ENCODE peak calls at places on chromosomes 6 and 20, in four cellular contexts. S, U, D and H are unnamed samples.

GRCh38 chr6:140857734-140858380 is 1274.9 kb upstream of the GJE1 start:
- DNase-seq in D (no peak), U (no peak), S (no peak), H (no peak)

GRCh38 chr20:10982692-10983091 is 308.9 kb upstream of the JAG1 start:
- DNase-seq in D (no peak), U (no peak), S (no peak), H (peak)

GRCh38 chr6:44269921-44270525 is at the start of gene TMEM151B:
- DNase-seq in S (no peak), U (no peak), D (no peak), H (no peak)

GRCh38 chr6:161327360-161327953 is 53.6 kb upstream of the AGPAT4 start:
- DNase-seq in D (no peak), U (no peak), S (no peak), H (no peak)

GRCh38 chr6:135950709-135951108 is 99.2 kb downstream of the PDE7B start:
- DNase-seq in D (no peak), S (no peak), U (no peak), H (no peak)

GRCh38 chr6:154187203-154187602 is 148.2 kb downstream of the OPRM1 start:
- DNase-seq in U (no peak), D (no peak), S (no peak), H (peak)

GRCh38 chr6:76683985-76684384 is 611.5 kb upstream of the IMPG1 start:
- DNase-seq in S (no peak), U (no peak), D (no peak), H (no peak)

GRCh38 chr6:159988983-159989454 is 20.1 kb downstream of the IGF2R start:
- DNase-seq in S (no peak), D (no peak), U (no peak), H (no peak)

GRCh38 chr6:54291146-54291545 is 17.1 kb upstream of the TINAG start:
- DNase-seq in S (no peak), D (no peak), U (no peak), H (no peak)

GRCh38 chr6:347951-348859 is 43.3 kb upstream of the IRF4 start:
- DNase-seq in U (peak), D (no peak), S (no peak), H (no peak)

GRCh38 chr6:49522710-49523593 is 23.2 kb downstream of the GLYATL3 start:
- DNase-seq in S (peak), U (no peak), D (no peak), H (peak)

GRCh38 chr20:63186528-63187316 is 29.2 kb downstream of the YTHDF1 start:
- DNase-seq in U (no peak), D (no peak), S (peak), H (no peak)